ENCODE peak calls at places on chromosomes 3 and 15, in seven cellular contexts. V is cardiac fibroblast, D is brain microvascular endothelial cell, F is neural progenitor cell, B is HepG2, K is A549, L is colonic mucosa. P is an unnamed sample.

GRCh38 chr3:66819993-66820501 is 178.1 kb upstream of the KBTBD8 start:
- DNase-seq in V (no peak), D (no peak), F (peak), B (peak), K (no peak), L (no peak), P (no peak)

GRCh38 chr15:40439461-40440299 is 1.1 kb upstream of the BAHD1 start:
- DNase-seq in V (no peak), D (peak), F (peak), B (peak), K (peak), L (peak), P (peak)

GRCh38 chr15:98714906-98715305 is 66.6 kb downstream of the IGF1R start:
- DNase-seq in V (no peak), D (no peak), F (no peak), B (no peak), K (no peak), L (no peak), P (no peak)

GRCh38 chr15:31486506-31486905 is 159.9 kb downstream of the KLF13 start:
- DNase-seq in V (no peak), D (no peak), F (peak), B (no peak), K (no peak), L (no peak), P (no peak)

GRCh38 chr15:39629376-39629775 is 48.5 kb downstream of the THBS1 start:
- DNase-seq in V (peak), D (no peak), F (no peak), B (no peak), K (no peak), L (peak), P (no peak)

GRCh38 chr3:71721721-71722157 is 3.5 kb downstream of the EIF4E3 start:
- DNase-seq in V (no peak), D (no peak), F (no peak), B (no peak), K (no peak), L (no peak), P (no peak)

GRCh38 chr3:193061157-193061556 is 143.5 kb upstream of the MB21D2 start:
- DNase-seq in V (no peak), D (no peak), F (no peak), B (no peak), K (no peak), L (no peak), P (no peak)

GRCh38 chr15:39215006-39215405 is 365.9 kb upstream of the THBS1 start:
- DNase-seq in V (no peak), D (no peak), F (no peak), B (no peak), K (no peak), L (no peak), P (no peak)

GRCh38 chr15:67833504-67834248 is 6.2 kb downstream of the RNU6-1 start:
- DNase-seq in V (peak), D (no peak), F (peak), B (peak), K (peak), L (peak), P (peak)

GRCh38 chr15:47950447-47950846 is 170.3 kb upstream of the SLC24A5 start:
- DNase-seq in V (no peak), D (no peak), F (no peak), B (no peak), K (no peak), L (no peak), P (no peak)

GRCh38 chr15:66985653-66986052 is 79.7 kb upstream of the SMAD3 start:
- DNase-seq in V (no peak), D (no peak), F (no peak), B (no peak), K (no peak), L (no peak), P (no peak)

GRCh38 chr3:10779293-10779805 is 36.7 kb upstream of the SLC6A11 start:
- DNase-seq in V (no peak), D (no peak), F (no peak), B (no peak), K (no peak), L (no peak), P (no peak)

GRCh38 chr3:3295586-3295985 is 116.1 kb upstream of the CRBN start:
- DNase-seq in V (no peak), D (no peak), F (no peak), B (no peak), K (no peak), L (no peak), P (no peak)

GRCh38 chr15:92813440-92813839 is 86.7 kb upstream of the CHD2 start:
- DNase-seq in V (no peak), D (no peak), F (no peak), B (no peak), K (no peak), L (no peak), P (no peak)
- H3K4me3 ChIP-seq in V (no peak), D (no peak), F (no peak), B (no peak), K (no peak), L (no peak), P (no peak)

DNA sequence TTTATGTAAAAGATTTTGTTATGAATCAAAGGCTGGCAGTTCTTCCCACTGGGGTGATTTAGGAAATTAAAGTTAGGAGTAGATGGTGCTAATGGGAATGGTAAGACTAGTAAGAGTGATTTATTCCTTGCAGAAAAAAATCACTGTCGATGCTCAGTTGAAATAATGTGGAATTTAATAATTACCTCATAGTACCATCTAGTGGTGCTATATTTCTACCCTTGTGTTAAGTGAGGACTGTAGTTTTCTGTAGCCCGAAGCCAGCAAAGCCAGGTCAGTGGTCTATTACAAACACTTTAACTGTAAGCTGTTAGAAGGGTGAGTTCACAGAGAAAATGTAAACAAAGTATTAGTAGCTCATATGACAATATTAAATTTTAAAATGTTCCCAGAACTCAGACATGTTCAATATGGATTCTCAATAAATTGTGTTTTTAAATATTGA is 39.5 kb upstream of the GOLGA8J start:
- DNase-seq in V (peak), D (no peak), F (no peak), B (no peak), K (peak), L (no peak), P (no peak)
- TF ChIP-seq CTCF in V (peak), D (no peak), F (no peak), B (no peak), K (peak), L (no peak), P (peak)

DNA sequence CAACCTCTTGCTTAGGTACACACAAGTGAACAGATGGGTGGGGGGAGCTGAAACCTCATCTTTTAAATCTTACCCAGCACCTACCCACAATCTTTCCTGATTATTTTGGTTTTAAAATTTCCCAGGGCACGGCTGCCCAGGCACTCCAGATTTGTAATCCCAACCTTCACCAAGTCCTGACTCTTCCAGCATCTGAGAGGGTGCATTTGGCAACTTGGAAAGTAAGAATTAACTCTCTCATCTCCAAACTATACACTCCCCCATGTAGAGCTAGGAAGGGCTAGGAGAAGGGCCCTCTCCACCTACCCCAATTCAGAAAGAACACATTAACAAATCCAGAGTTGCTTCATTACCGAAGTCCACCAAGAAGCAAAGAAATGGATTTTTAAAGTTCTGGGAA is 41.7 kb upstream of the PRICKLE2 start:
- DNase-seq in V (peak), D (no peak), F (no peak), B (no peak), K (no peak), L (no peak), P (no peak)
- H3K4me3 ChIP-seq in V (peak), D (peak), F (peak), B (no peak), K (no peak), L (no peak), P (no peak)

GRCh38 chr3:125401402-125401801 is 26.3 kb upstream of the ZNF148 start:
- DNase-seq in V (peak), D (peak), F (no peak), B (peak), K (no peak), L (no peak), P (no peak)

GRCh38 chr3:125395091-125395490 is 20.0 kb upstream of the ZNF148 start:
- DNase-seq in V (no peak), D (no peak), F (no peak), B (no peak), K (no peak), L (no peak), P (no peak)

GRCh38 chr3:125403789-125404188 is 28.7 kb upstream of the ZNF148 start:
- DNase-seq in V (peak), D (peak), F (no peak), B (no peak), K (no peak), L (no peak), P (no peak)

GRCh38 chr3:125394406-125394805 is 19.3 kb upstream of the ZNF148 start:
- DNase-seq in V (no peak), D (no peak), F (no peak), B (peak), K (no peak), L (no peak), P (no peak)

DNA sequence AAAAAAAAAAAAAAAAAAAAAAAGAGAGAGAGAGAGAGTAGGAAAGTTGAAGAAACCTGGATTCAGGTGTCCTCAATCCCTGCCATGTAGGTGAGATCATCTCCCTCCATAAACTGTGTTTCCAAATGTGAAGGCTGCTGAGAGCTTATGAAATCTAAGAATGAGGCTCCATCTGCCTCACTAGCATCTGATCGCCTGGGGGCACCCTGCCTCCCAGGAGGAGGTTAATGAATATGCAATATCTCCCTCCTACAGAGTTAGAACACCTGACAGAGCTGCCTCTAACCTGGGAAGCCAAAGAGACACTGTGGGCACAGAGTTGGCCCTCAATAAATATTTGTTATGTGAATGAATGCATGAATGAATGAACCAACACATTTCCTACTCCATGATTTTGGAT is 23.8 kb upstream of the ZNF148 start:
- DNase-seq in V (no peak), D (no peak), F (no peak), B (no peak), K (no peak), L (no peak), P (no peak)
- TF ChIP-seq CTCF in V (no peak), D (no peak), F (no peak), B (peak), K (no peak), L (no peak), P (no peak)

DNA sequence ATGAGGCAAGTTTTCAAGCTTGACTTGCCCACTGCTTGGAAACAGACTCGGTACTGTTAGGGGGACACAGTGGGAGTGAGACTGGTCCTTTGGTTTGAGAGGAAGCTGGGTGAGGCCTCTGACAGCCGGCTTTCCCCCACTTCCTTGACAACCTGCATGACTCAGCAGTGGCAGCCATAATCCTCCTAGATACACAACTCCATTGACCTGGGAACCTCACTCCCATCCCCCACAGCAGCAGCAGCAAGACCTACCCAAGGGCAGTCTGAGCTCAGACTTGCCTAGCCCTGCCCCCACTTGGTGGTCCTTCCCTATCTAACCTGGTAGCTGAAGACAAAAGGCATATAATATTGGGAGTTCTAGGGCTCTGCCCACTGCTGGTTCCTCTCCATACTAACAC is 1043.5 kb upstream of the ALCAM start:
- DNase-seq in V (no peak), D (no peak), F (no peak), B (no peak), K (peak), L (no peak), P (no peak)
- H3K4me3 ChIP-seq in V (no peak), D (no peak), F (no peak), B (no peak), K (no peak), L (no peak), P (no peak)

GRCh38 chr3:168095611-168096209 is at the start of gene GOLIM4:
- DNase-seq in V (peak), D (peak), F (peak), B (peak), K (peak), L (peak), P (peak)

GRCh38 chr3:168096210-168096795 is 579 bp upstream of the GOLIM4 start:
- DNase-seq in V (peak), D (peak), F (peak), B (peak), K (peak), L (peak), P (peak)

GRCh38 chr3:168093790-168094189 is 1.9 kb downstream of the GOLIM4 start:
- DNase-seq in V (no peak), D (no peak), F (no peak), B (no peak), K (no peak), L (no peak), P (no peak)

GRCh38 chr3:168094580-168094876 is 1.2 kb downstream of the GOLIM4 start:
- DNase-seq in V (no peak), D (no peak), F (peak), B (no peak), K (no peak), L (no peak), P (no peak)

GRCh38 chr3:168094877-168095610 is 680 bp downstream of the GOLIM4 start:
- DNase-seq in V (peak), D (peak), F (peak), B (peak), K (peak), L (peak), P (peak)
- TF ChIP-seq CTCF in V (peak), D (peak), F (peak), B (peak), K (no peak), L (no peak), P (no peak)